ENCODE peak calls at places on chromosome 18, in seven cellular contexts. One of them, this sample, is unnamed.
A peak's percentile ranks its signal among the peaks of the same experiment; 100 is the strongest.

GRCh38 chr18:54161267-54161666 is 63.2 kb downstream of the MBD2 start:
- DNase-seq in CD8-positive, alpha-beta T cell: no peak
- DNase-seq in tibial artery: no peak
- DNase-seq in A673: no peak
- DNase-seq in stomach: no peak
- DNase-seq in cardiac muscle cell: no peak
- DNase-seq in sigmoid colon: no peak
- DNase-seq in this sample: no peak

GRCh38 chr18:3455090-3455640 is 5.2 kb downstream of the TGIF1 start:
- DNase-seq in CD8-positive, alpha-beta T cell: no peak
- DNase-seq in tibial artery: no peak
- DNase-seq in A673: peak; percentile 56
- DNase-seq in stomach: no peak
- DNase-seq in cardiac muscle cell: no peak
- DNase-seq in sigmoid colon: no peak
- DNase-seq in this sample: no peak

GRCh38 chr18:78699516-78699915 is 280.1 kb upstream of the SALL3 start:
- DNase-seq in CD8-positive, alpha-beta T cell: no peak
- DNase-seq in tibial artery: no peak
- DNase-seq in A673: no peak
- DNase-seq in stomach: no peak
- DNase-seq in cardiac muscle cell: no peak
- DNase-seq in sigmoid colon: peak; percentile 55
- DNase-seq in this sample: no peak

GRCh38 chr18:10455726-10456453 is 1.5 kb downstream of the APCDD1 start:
- DNase-seq in CD8-positive, alpha-beta T cell: no peak
- DNase-seq in tibial artery: no peak
- DNase-seq in A673: no peak
- DNase-seq in stomach: no peak
- DNase-seq in cardiac muscle cell: no peak
- DNase-seq in sigmoid colon: no peak
- DNase-seq in this sample: no peak

GRCh38 chr18:62329676-62330454 is 4.8 kb downstream of the TNFRSF11A start:
- DNase-seq in CD8-positive, alpha-beta T cell: no peak
- DNase-seq in tibial artery: peak; percentile 67
- DNase-seq in A673: no peak
- DNase-seq in stomach: peak; percentile 65
- DNase-seq in cardiac muscle cell: peak; percentile 51
- DNase-seq in sigmoid colon: no peak
- DNase-seq in this sample: no peak

GRCh38 chr18:43277164-43277600 is at the start of gene SYT4:
- DNase-seq in CD8-positive, alpha-beta T cell: no peak
- DNase-seq in tibial artery: no peak
- DNase-seq in A673: peak; percentile 72
- DNase-seq in stomach: peak; percentile 47
- DNase-seq in cardiac muscle cell: peak; percentile 87
- DNase-seq in sigmoid colon: no peak
- DNase-seq in this sample: peak; percentile 29

GRCh38 chr18:2979027-2979570 is 33.8 kb downstream of the LPIN2 start:
- DNase-seq in CD8-positive, alpha-beta T cell: no peak
- DNase-seq in tibial artery: no peak
- DNase-seq in A673: no peak
- DNase-seq in stomach: no peak
- DNase-seq in cardiac muscle cell: no peak
- DNase-seq in sigmoid colon: no peak
- DNase-seq in this sample: no peak

GRCh38 chr18:45774065-45774521 is 50.1 kb downstream of the SLC14A1 start:
- DNase-seq in CD8-positive, alpha-beta T cell: no peak
- DNase-seq in tibial artery: no peak
- DNase-seq in A673: peak; percentile 34
- DNase-seq in stomach: no peak
- DNase-seq in cardiac muscle cell: no peak
- DNase-seq in sigmoid colon: no peak
- DNase-seq in this sample: no peak

GRCh38 chr18:11728247-11728646 is 39.2 kb downstream of the GNAL start:
- DNase-seq in CD8-positive, alpha-beta T cell: no peak
- DNase-seq in tibial artery: no peak
- DNase-seq in A673: peak; percentile 9
- DNase-seq in stomach: no peak
- DNase-seq in cardiac muscle cell: peak; percentile 51
- DNase-seq in sigmoid colon: no peak
- DNase-seq in this sample: no peak

GRCh38 chr18:8898990-8899389 is 193.6 kb downstream of the MTCL1 start:
- DNase-seq in CD8-positive, alpha-beta T cell: no peak
- DNase-seq in tibial artery: no peak
- DNase-seq in A673: no peak
- DNase-seq in stomach: no peak
- DNase-seq in cardiac muscle cell: no peak
- DNase-seq in sigmoid colon: no peak
- DNase-seq in this sample: no peak

GRCh38 chr18:80181642-80182461 is 65.5 kb downstream of the PARD6G start:
- DNase-seq in CD8-positive, alpha-beta T cell: no peak
- DNase-seq in tibial artery: peak; percentile 20
- DNase-seq in A673: no peak
- DNase-seq in stomach: no peak
- DNase-seq in cardiac muscle cell: no peak
- DNase-seq in sigmoid colon: no peak
- DNase-seq in this sample: no peak

GRCh38 chr18:32552421-32553030 is 81.8 kb upstream of the GAREM1 start:
- DNase-seq in CD8-positive, alpha-beta T cell: peak; percentile 64
- DNase-seq in tibial artery: no peak
- DNase-seq in A673: peak; percentile 79
- DNase-seq in stomach: peak; percentile 71
- DNase-seq in cardiac muscle cell: peak; percentile 73
- DNase-seq in sigmoid colon: peak; percentile 68
- DNase-seq in this sample: no peak

GRCh38 chr18:32545631-32546030 is 74.9 kb upstream of the GAREM1 start:
- DNase-seq in CD8-positive, alpha-beta T cell: no peak
- DNase-seq in tibial artery: no peak
- DNase-seq in A673: no peak
- DNase-seq in stomach: no peak
- DNase-seq in cardiac muscle cell: no peak
- DNase-seq in sigmoid colon: no peak
- DNase-seq in this sample: no peak

GRCh38 chr18:32548688-32549087 is 78.0 kb upstream of the GAREM1 start:
- DNase-seq in CD8-positive, alpha-beta T cell: no peak
- DNase-seq in tibial artery: no peak
- DNase-seq in A673: peak; percentile 3
- DNase-seq in stomach: no peak
- DNase-seq in cardiac muscle cell: peak; percentile 34
- DNase-seq in sigmoid colon: no peak
- DNase-seq in this sample: no peak

GRCh38 chr18:32550958-32551357 is 80.3 kb upstream of the GAREM1 start:
- DNase-seq in CD8-positive, alpha-beta T cell: no peak
- DNase-seq in tibial artery: no peak
- DNase-seq in A673: peak; percentile 42
- DNase-seq in stomach: no peak
- DNase-seq in cardiac muscle cell: peak; percentile 27
- DNase-seq in sigmoid colon: no peak
- DNase-seq in this sample: no peak

GRCh38 chr18:32549248-32549842 is 78.7 kb upstream of the GAREM1 start:
- DNase-seq in CD8-positive, alpha-beta T cell: peak; percentile 56
- DNase-seq in tibial artery: no peak
- DNase-seq in A673: peak; percentile 65
- DNase-seq in stomach: peak; percentile 71
- DNase-seq in cardiac muscle cell: peak; percentile 68
- DNase-seq in sigmoid colon: no peak
- DNase-seq in this sample: no peak
- H3K4me3 ChIP-seq in CD8-positive, alpha-beta T cell: no peak overlapping the region
- H3K4me3 ChIP-seq in tibial artery: no peak overlapping the region
- H3K4me3 ChIP-seq in A673: no peak overlapping the region
- H3K4me3 ChIP-seq in stomach: no peak overlapping the region
- H3K4me3 ChIP-seq in cardiac muscle cell: no peak overlapping the region
- H3K4me3 ChIP-seq in sigmoid colon: no peak overlapping the region
- H3K4me3 ChIP-seq in this sample: no peak overlapping the region

GRCh38 chr18:32333781-32334180 is 136.9 kb downstream of the GAREM1 start:
- DNase-seq in CD8-positive, alpha-beta T cell: no peak
- DNase-seq in tibial artery: no peak
- DNase-seq in A673: peak; percentile 45
- DNase-seq in stomach: no peak
- DNase-seq in cardiac muscle cell: no peak
- DNase-seq in sigmoid colon: no peak
- DNase-seq in this sample: no peak
- H3K4me1 ChIP-seq in CD8-positive, alpha-beta T cell: no peaks in the 10 kb centered on the region
- H3K4me1 ChIP-seq in tibial artery: peaks cover 5% of the 10 kb centered on the region
- H3K4me1 ChIP-seq in A673: peaks cover 40% of the 10 kb centered on the region
- H3K4me1 ChIP-seq in stomach: no peaks in the 10 kb centered on the region
- H3K4me1 ChIP-seq in cardiac muscle cell: peaks cover 4% of the 10 kb centered on the region
- H3K4me1 ChIP-seq in sigmoid colon: no peaks in the 10 kb centered on the region
- H3K4me1 ChIP-seq in this sample: no peaks in the 10 kb centered on the region

DNA sequence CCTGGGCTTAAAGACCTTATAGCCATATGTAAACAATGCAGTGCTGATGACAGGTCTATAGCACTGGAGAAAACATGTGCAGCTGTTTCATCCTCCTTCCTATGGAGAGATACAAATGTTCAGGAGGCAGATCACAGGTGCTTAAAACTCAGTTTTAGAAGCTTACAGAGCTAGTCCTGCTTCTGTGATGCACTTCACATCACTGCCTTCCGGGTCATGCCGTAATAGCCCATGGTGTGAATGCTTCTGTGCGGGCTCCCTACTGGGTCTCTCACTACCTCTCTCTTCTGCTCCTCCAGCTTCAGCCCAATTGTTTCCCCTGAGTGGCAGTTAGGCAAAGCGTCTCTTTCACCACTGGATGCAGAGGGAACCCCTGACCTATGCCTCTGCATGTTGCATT is 262.4 kb upstream of the CHST9 start:
- DNase-seq in CD8-positive, alpha-beta T cell: no peak
- DNase-seq in tibial artery: no peak
- DNase-seq in A673: no peak
- DNase-seq in stomach: no peak
- DNase-seq in cardiac muscle cell: no peak
- DNase-seq in sigmoid colon: no peak
- DNase-seq in this sample: no peak
- H3K27ac ChIP-seq in CD8-positive, alpha-beta T cell: no peak overlapping the region
- H3K27ac ChIP-seq in tibial artery: no peak overlapping the region
- H3K27ac ChIP-seq in A673: no peak overlapping the region
- H3K27ac ChIP-seq in stomach: no peak overlapping the region
- H3K27ac ChIP-seq in cardiac muscle cell: no peak overlapping the region
- H3K27ac ChIP-seq in sigmoid colon: no peak overlapping the region
- H3K27ac ChIP-seq in this sample: no peak overlapping the region

DNA sequence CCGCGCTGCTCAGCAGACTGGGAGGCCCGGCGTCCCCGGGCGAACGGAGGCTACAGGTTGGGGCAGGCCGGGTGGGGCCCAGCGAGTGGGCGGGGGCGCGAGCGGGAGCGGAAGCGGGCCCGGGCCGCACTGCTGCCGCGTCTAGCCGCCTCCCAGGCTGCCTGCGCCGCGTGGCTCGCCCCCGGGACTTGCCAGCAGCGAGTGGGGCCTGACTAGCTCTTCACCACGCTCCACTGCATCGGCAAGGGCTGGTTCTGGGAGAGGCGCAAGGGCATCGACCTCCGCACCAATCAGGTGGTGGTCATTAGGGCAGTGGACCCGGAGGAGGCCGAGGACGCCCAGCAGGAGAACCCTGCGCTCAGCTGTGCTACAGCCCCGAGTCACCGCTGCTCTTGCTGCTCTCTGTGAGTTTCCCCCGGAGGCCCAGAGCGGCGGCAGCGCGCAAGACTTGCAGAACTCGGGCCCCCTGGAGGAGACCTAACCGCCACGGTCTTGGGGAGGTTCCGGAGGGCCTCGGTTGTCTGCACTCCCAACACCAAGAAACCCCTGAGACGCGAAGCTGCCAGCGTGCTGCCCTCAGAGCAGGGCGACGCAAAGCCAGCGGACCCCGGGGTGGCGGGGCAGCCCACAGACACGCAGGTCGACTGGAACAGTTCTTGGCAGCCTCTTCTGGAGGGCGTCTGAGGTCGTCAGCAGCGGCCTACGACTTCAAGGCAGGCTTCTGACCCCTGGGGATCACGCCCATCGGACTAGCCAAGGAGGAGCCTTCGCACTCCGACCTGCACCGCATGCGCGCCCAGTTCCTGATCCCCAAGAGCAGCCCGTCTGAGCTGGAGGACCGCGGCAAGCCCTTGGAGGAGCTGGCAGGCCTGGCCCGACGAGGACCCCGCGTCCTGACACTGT is 27.2 kb upstream of the PTPN2 start:
- DNase-seq in CD8-positive, alpha-beta T cell: peak; percentile 81
- DNase-seq in tibial artery: no peak
- DNase-seq in A673: no peak
- DNase-seq in stomach: no peak
- DNase-seq in cardiac muscle cell: no peak
- DNase-seq in sigmoid colon: no peak
- DNase-seq in this sample: no peak
- H3K4me3 ChIP-seq in CD8-positive, alpha-beta T cell: peak overlapping the region; percentile 52
- H3K4me3 ChIP-seq in tibial artery: peak overlapping the region; percentile 3
- H3K4me3 ChIP-seq in A673: no peak overlapping the region
- H3K4me3 ChIP-seq in stomach: peak overlapping the region; percentile 41
- H3K4me3 ChIP-seq in cardiac muscle cell: no peak overlapping the region
- H3K4me3 ChIP-seq in sigmoid colon: peak overlapping the region; percentile 48
- H3K4me3 ChIP-seq in this sample: no peak overlapping the region

GRCh38 chr18:48656582-48656981 is 117.8 kb downstream of the CTIF start:
- DNase-seq in CD8-positive, alpha-beta T cell: no peak
- DNase-seq in tibial artery: no peak
- DNase-seq in A673: peak; percentile 19
- DNase-seq in stomach: no peak
- DNase-seq in cardiac muscle cell: no peak
- DNase-seq in sigmoid colon: peak; percentile 41
- DNase-seq in this sample: no peak
- H3K4me1 ChIP-seq in CD8-positive, alpha-beta T cell: no peaks in the 10 kb centered on the region
- H3K4me1 ChIP-seq in tibial artery: peaks cover 14% of the 10 kb centered on the region
- H3K4me1 ChIP-seq in A673: peaks cover 9% of the 10 kb centered on the region
- H3K4me1 ChIP-seq in stomach: peaks cover 8% of the 10 kb centered on the region
- H3K4me1 ChIP-seq in cardiac muscle cell: no peaks in the 10 kb centered on the region
- H3K4me1 ChIP-seq in sigmoid colon: peaks cover under 1% of the 10 kb centered on the region
- H3K4me1 ChIP-seq in this sample: peaks cover 6% of the 10 kb centered on the region

GRCh38 chr18:57561728-57562423 is 24.6 kb downstream of the FECH start:
- DNase-seq in CD8-positive, alpha-beta T cell: no peak
- DNase-seq in tibial artery: no peak
- DNase-seq in A673: peak; percentile 74
- DNase-seq in stomach: no peak
- DNase-seq in cardiac muscle cell: peak; percentile 66
- DNase-seq in sigmoid colon: no peak
- DNase-seq in this sample: no peak
- H3K27ac ChIP-seq in CD8-positive, alpha-beta T cell: no peak overlapping the region
- H3K27ac ChIP-seq in tibial artery: no peak overlapping the region
- H3K27ac ChIP-seq in A673: no peak overlapping the region
- H3K27ac ChIP-seq in stomach: no peak overlapping the region
- H3K27ac ChIP-seq in cardiac muscle cell: no peak overlapping the region
- H3K27ac ChIP-seq in sigmoid colon: no peak overlapping the region
- H3K27ac ChIP-seq in this sample: no peak overlapping the region

This sample was measured in RWPE2.